ENCODE peak calls at places on chromosomes 7 and 10, in five cellular contexts. One of them, this sample, is unnamed.

GRCh38 chr10:2798340-2798739 is 269.0 kb upstream of the PFKP start:
- DNase-seq in progenitor cell of endocrine pancreas: no peak
- DNase-seq in GM12865: no peak
- DNase-seq in right atrium auricular region: no peak
- DNase-seq in astrocyte of the cerebellum: no peak
- DNase-seq in this sample: no peak

GRCh38 chr10:21894648-21895342 is 108.7 kb downstream of the DNAJC1 start:
- DNase-seq in astrocyte of the cerebellum: no peak
- DNase-seq in progenitor cell of endocrine pancreas: no peak
- DNase-seq in GM12865: peak; percentile 57
- DNase-seq in right atrium auricular region: no peak
- DNase-seq in this sample: no peak

GRCh38 chr7:138565451-138566114 is 105.5 kb downstream of the TRIM24 start:
- DNase-seq in astrocyte of the cerebellum: no peak
- DNase-seq in progenitor cell of endocrine pancreas: no peak
- DNase-seq in GM12865: peak; percentile 2
- DNase-seq in right atrium auricular region: no peak
- DNase-seq in this sample: peak; percentile 44

GRCh38 chr10:119306514-119306951 is 99.2 kb downstream of the GRK5 start:
- DNase-seq in astrocyte of the cerebellum: no peak
- DNase-seq in progenitor cell of endocrine pancreas: no peak
- DNase-seq in GM12865: peak; percentile 91
- DNase-seq in right atrium auricular region: no peak
- DNase-seq in this sample: no peak

GRCh38 chr7:71521506-71521905 is 389.6 kb downstream of the GALNT17 start:
- DNase-seq in progenitor cell of endocrine pancreas: no peak
- DNase-seq in GM12865: no peak
- DNase-seq in astrocyte of the cerebellum: peak; percentile 11
- DNase-seq in right atrium auricular region: peak; percentile 58
- DNase-seq in this sample: no peak

GRCh38 chr10:80406249-80406648 is 2.1 kb upstream of the PRXL2A start:
- DNase-seq in astrocyte of the cerebellum: no peak
- DNase-seq in GM12865: no peak
- DNase-seq in progenitor cell of endocrine pancreas: no peak
- DNase-seq in right atrium auricular region: no peak
- DNase-seq in this sample: no peak

GRCh38 chr10:22481687-22482539 is 136.6 kb downstream of the SPAG6 start:
- DNase-seq in right atrium auricular region: no peak
- DNase-seq in GM12865: no peak
- DNase-seq in progenitor cell of endocrine pancreas: no peak
- DNase-seq in astrocyte of the cerebellum: no peak
- DNase-seq in this sample: no peak

GRCh38 chr10:45673074-45673628 is 579 bp upstream of the ZFAND4 start:
- DNase-seq in right atrium auricular region: no peak
- DNase-seq in astrocyte of the cerebellum: no peak
- DNase-seq in progenitor cell of endocrine pancreas: no peak
- DNase-seq in GM12865: peak; percentile 24
- DNase-seq in this sample: no peak

GRCh38 chr10:71203124-71203523 is 9.2 kb upstream of the UNC5B start:
- DNase-seq in progenitor cell of endocrine pancreas: no peak
- DNase-seq in right atrium auricular region: no peak
- DNase-seq in GM12865: no peak
- DNase-seq in astrocyte of the cerebellum: no peak
- DNase-seq in this sample: no peak

GRCh38 chr7:70829221-70830059 is 302.5 kb upstream of the GALNT17 start:
- DNase-seq in right atrium auricular region: peak; percentile 60
- DNase-seq in progenitor cell of endocrine pancreas: peak; percentile 47
- DNase-seq in astrocyte of the cerebellum: peak; percentile 16
- DNase-seq in GM12865: peak; percentile 83
- DNase-seq in this sample: peak; percentile 8

GRCh38 chr7:41629711-41630111 is 73.2 kb downstream of the INHBA start:
- DNase-seq in progenitor cell of endocrine pancreas: no peak
- DNase-seq in GM12865: no peak
- DNase-seq in astrocyte of the cerebellum: no peak
- DNase-seq in right atrium auricular region: no peak
- DNase-seq in this sample: no peak

GRCh38 chr7:129859188-129859587 is 93.6 kb downstream of the UBE2H start:
- DNase-seq in GM12865: peak; percentile 46
- DNase-seq in right atrium auricular region: no peak
- DNase-seq in progenitor cell of endocrine pancreas: no peak
- DNase-seq in astrocyte of the cerebellum: no peak
- DNase-seq in this sample: no peak

GRCh38 chr7:93799750-93800357 is 90.7 kb downstream of the TFPI2 start:
- DNase-seq in GM12865: peak; percentile 9
- DNase-seq in progenitor cell of endocrine pancreas: no peak
- DNase-seq in right atrium auricular region: no peak
- DNase-seq in astrocyte of the cerebellum: peak; percentile 8
- DNase-seq in this sample: no peak

GRCh38 chr7:133781481-133782090 is 345.6 kb upstream of the LRGUK start:
- DNase-seq in progenitor cell of endocrine pancreas: no peak
- DNase-seq in astrocyte of the cerebellum: no peak
- DNase-seq in right atrium auricular region: no peak
- DNase-seq in GM12865: no peak
- DNase-seq in this sample: no peak

GRCh38 chr10:43249962-43250624 is 16.8 kb downstream of the RASGEF1A start:
- DNase-seq in astrocyte of the cerebellum: no peak
- DNase-seq in progenitor cell of endocrine pancreas: peak; percentile 7
- DNase-seq in right atrium auricular region: peak; percentile 40
- DNase-seq in GM12865: no peak
- DNase-seq in this sample: no peak

GRCh38 chr7:17560516-17560915 is 262.1 kb downstream of the AHR start:
- DNase-seq in progenitor cell of endocrine pancreas: no peak
- DNase-seq in GM12865: no peak
- DNase-seq in right atrium auricular region: no peak
- DNase-seq in astrocyte of the cerebellum: no peak
- DNase-seq in this sample: no peak

GRCh38 chr7:27424231-27424630 is 181.6 kb downstream of the EVX1 start:
- DNase-seq in astrocyte of the cerebellum: no peak
- DNase-seq in progenitor cell of endocrine pancreas: no peak
- DNase-seq in GM12865: no peak
- DNase-seq in right atrium auricular region: no peak
- DNase-seq in this sample: no peak

GRCh38 chr7:37690206-37690605 is 6.6 kb downstream of the GPR141 start:
- DNase-seq in progenitor cell of endocrine pancreas: no peak
- DNase-seq in right atrium auricular region: no peak
- DNase-seq in astrocyte of the cerebellum: no peak
- DNase-seq in GM12865: no peak
- DNase-seq in this sample: no peak

GRCh38 chr10:129305046-129305445 is 162.0 kb upstream of the MGMT start:
- DNase-seq in GM12865: no peak
- DNase-seq in astrocyte of the cerebellum: no peak
- DNase-seq in right atrium auricular region: no peak
- DNase-seq in progenitor cell of endocrine pancreas: no peak
- DNase-seq in this sample: no peak

GRCh38 chr10:132105302-132105995 is 39.7 kb downstream of the JAKMIP3 start:
- DNase-seq in progenitor cell of endocrine pancreas: peak; percentile 8
- DNase-seq in right atrium auricular region: peak; percentile 18
- DNase-seq in astrocyte of the cerebellum: no peak
- DNase-seq in GM12865: no peak
- DNase-seq in this sample: no peak

GRCh38 chr10:94292448-94293118 is 70.2 kb downstream of the NOC3L start:
- DNase-seq in astrocyte of the cerebellum: peak; percentile 83
- DNase-seq in progenitor cell of endocrine pancreas: no peak
- DNase-seq in GM12865: no peak
- DNase-seq in right atrium auricular region: no peak
- DNase-seq in this sample: peak; percentile 57

GRCh38 chr10:132548106-132548823 is 10.7 kb downstream of the INPP5A start:
- DNase-seq in right atrium auricular region: no peak
- DNase-seq in astrocyte of the cerebellum: no peak
- DNase-seq in GM12865: peak; percentile 45
- DNase-seq in progenitor cell of endocrine pancreas: no peak
- DNase-seq in this sample: no peak

GRCh38 chr7:74454948-74455804 is 1.5 kb downstream of the GTF2IRD1 start:
- DNase-seq in GM12865: no peak
- DNase-seq in astrocyte of the cerebellum: no peak
- DNase-seq in progenitor cell of endocrine pancreas: no peak
- DNase-seq in right atrium auricular region: no peak
- DNase-seq in this sample: no peak

GRCh38 chr10:46526682-46527038 is 29.8 kb downstream of the GPRIN2 start:
- DNase-seq in GM12865: no peak
- DNase-seq in astrocyte of the cerebellum: no peak
- DNase-seq in right atrium auricular region: no peak
- DNase-seq in progenitor cell of endocrine pancreas: no peak
- DNase-seq in this sample: no peak

GRCh38 chr10:118264838-118265470 is 77.2 kb downstream of the FAM204A start:
- DNase-seq in astrocyte of the cerebellum: no peak
- DNase-seq in progenitor cell of endocrine pancreas: no peak
- DNase-seq in right atrium auricular region: no peak
- DNase-seq in GM12865: no peak
- DNase-seq in this sample: no peak

GRCh38 chr10:86888585-86889381 is 68.6 kb downstream of the MMRN2 start:
- DNase-seq in right atrium auricular region: no peak
- DNase-seq in progenitor cell of endocrine pancreas: no peak
- DNase-seq in astrocyte of the cerebellum: no peak
- DNase-seq in GM12865: peak; percentile 86
- DNase-seq in this sample: no peak

GRCh38 chr7:47092331-47092730 is 489.6 kb downstream of the TNS3 start:
- DNase-seq in GM12865: no peak
- DNase-seq in right atrium auricular region: no peak
- DNase-seq in astrocyte of the cerebellum: no peak
- DNase-seq in progenitor cell of endocrine pancreas: no peak
- DNase-seq in this sample: no peak

GRCh38 chr7:139990571-139990970 is 72.2 kb downstream of the PARP12 start:
- DNase-seq in GM12865: no peak
- DNase-seq in right atrium auricular region: no peak
- DNase-seq in progenitor cell of endocrine pancreas: no peak
- DNase-seq in astrocyte of the cerebellum: no peak
- DNase-seq in this sample: no peak

GRCh38 chr10:122632561-122632960 is 67.1 kb downstream of the C10orf120 start:
- DNase-seq in right atrium auricular region: no peak
- DNase-seq in GM12865: no peak
- DNase-seq in progenitor cell of endocrine pancreas: no peak
- DNase-seq in astrocyte of the cerebellum: no peak
- DNase-seq in this sample: no peak

GRCh38 chr7:30613366-30614325 is 19.0 kb downstream of the GARS1 start:
- DNase-seq in progenitor cell of endocrine pancreas: no peak
- DNase-seq in astrocyte of the cerebellum: no peak
- DNase-seq in GM12865: no peak
- DNase-seq in right atrium auricular region: no peak
- DNase-seq in this sample: no peak

GRCh38 chr7:15561840-15562239 is at the start of gene AGMO:
- DNase-seq in right atrium auricular region: peak; percentile 69
- DNase-seq in progenitor cell of endocrine pancreas: no peak
- DNase-seq in astrocyte of the cerebellum: no peak
- DNase-seq in GM12865: no peak
- DNase-seq in this sample: no peak

GRCh38 chr7:11737723-11738122 is 94.3 kb downstream of the THSD7A start:
- DNase-seq in GM12865: no peak
- DNase-seq in progenitor cell of endocrine pancreas: no peak
- DNase-seq in astrocyte of the cerebellum: no peak
- DNase-seq in right atrium auricular region: no peak
- DNase-seq in this sample: no peak

GRCh38 chr7:5177060-5177459 is 13.0 kb upstream of the WIPI2 start:
- DNase-seq in astrocyte of the cerebellum: peak; percentile 64
- DNase-seq in progenitor cell of endocrine pancreas: no peak
- DNase-seq in right atrium auricular region: peak; percentile 74
- DNase-seq in GM12865: no peak
- DNase-seq in this sample: peak; percentile 20

GRCh38 chr10:130621231-130621775 is 485.1 kb downstream of the GLRX3 start:
- DNase-seq in GM12865: no peak
- DNase-seq in astrocyte of the cerebellum: no peak
- DNase-seq in right atrium auricular region: peak; percentile 23
- DNase-seq in progenitor cell of endocrine pancreas: no peak
- DNase-seq in this sample: no peak

GRCh38 chr10:92328999-92329398 is 38.0 kb downstream of the MARCHF5 start:
- DNase-seq in astrocyte of the cerebellum: no peak
- DNase-seq in progenitor cell of endocrine pancreas: no peak
- DNase-seq in GM12865: no peak
- DNase-seq in right atrium auricular region: no peak
- DNase-seq in this sample: no peak

GRCh38 chr10:46520941-46521340 is 35.5 kb downstream of the GPRIN2 start:
- DNase-seq in astrocyte of the cerebellum: peak; percentile 82
- DNase-seq in progenitor cell of endocrine pancreas: no peak
- DNase-seq in GM12865: no peak
- DNase-seq in right atrium auricular region: no peak
- DNase-seq in this sample: no peak

GRCh38 chr7:139825666-139826290 is 3.3 kb upstream of the TBXAS1 start:
- DNase-seq in right atrium auricular region: no peak
- DNase-seq in GM12865: no peak
- DNase-seq in progenitor cell of endocrine pancreas: no peak
- DNase-seq in astrocyte of the cerebellum: peak; percentile 8
- DNase-seq in this sample: peak; percentile 22

GRCh38 chr10:94138391-94138790 is 144.7 kb downstream of the PLCE1 start:
- DNase-seq in progenitor cell of endocrine pancreas: no peak
- DNase-seq in right atrium auricular region: no peak
- DNase-seq in GM12865: no peak
- DNase-seq in astrocyte of the cerebellum: no peak
- DNase-seq in this sample: no peak

GRCh38 chr10:21727452-21728168 is 193.6 kb downstream of the MLLT10 start:
- DNase-seq in GM12865: no peak
- DNase-seq in progenitor cell of endocrine pancreas: no peak
- DNase-seq in astrocyte of the cerebellum: no peak
- DNase-seq in right atrium auricular region: no peak
- DNase-seq in this sample: no peak

This sample was measured in non-pigmented ciliary epithelial cell.